ENCODE peak calls at places on chromosomes 3 and 15, in eight cellular contexts. O is colonic mucosa, M is lower lobe of right lung, S is WTC11, J is NCI-H460, T is AG09309, R is AG08395, G is tibial nerve. P is an unnamed sample.

GRCh38 chr3:123785602-123786001 is 98.5 kb downstream of the MYLK start:
- DNase-seq in O (no peak), M (no peak), S (no peak), J (no peak), T (no peak), R (no peak), G (no peak), P (no peak)

GRCh38 chr15:77118787-77119410 is 48.0 kb upstream of the TSPAN3 start:
- DNase-seq in O (peak), M (no peak), S (no peak), J (peak), T (peak), R (peak), G (no peak), P (peak)

GRCh38 chr3:11600501-11601282 is 43.0 kb downstream of the VGLL4 start:
- DNase-seq in O (no peak), M (no peak), S (peak), J (peak), T (peak), R (peak), G (peak), P (peak)

GRCh38 chr3:125602752-125603649 is 7.7 kb upstream of the OSBPL11 start:
- DNase-seq in O (no peak), M (no peak), S (no peak), J (peak), T (peak), R (peak), G (no peak), P (peak)

GRCh38 chr3:101862453-101863165 is 13.3 kb downstream of the NFKBIZ start:
- DNase-seq in O (no peak), M (no peak), S (no peak), J (no peak), T (no peak), R (no peak), G (no peak), P (no peak)

GRCh38 chr15:28001641-28002040 is 97.5 kb downstream of the OCA2 start:
- DNase-seq in O (peak), M (no peak), S (no peak), J (no peak), T (no peak), R (no peak), G (no peak), P (no peak)

GRCh38 chr3:61807865-61808276 is 246.5 kb downstream of the PTPRG start:
- DNase-seq in O (no peak), M (no peak), S (no peak), J (no peak), T (no peak), R (peak), G (no peak), P (no peak)

GRCh38 chr3:126781889-126782491 is 78.0 kb downstream of the CHCHD6 start:
- DNase-seq in O (no peak), M (no peak), S (no peak), J (no peak), T (peak), R (peak), G (no peak), P (no peak)

GRCh38 chr3:182182531-182182968 is 470.8 kb downstream of the SOX2 start:
- DNase-seq in O (no peak), M (no peak), S (no peak), J (no peak), T (no peak), R (no peak), G (no peak), P (no peak)

GRCh38 chr3:13522236-13522635 is 26.7 kb upstream of the FBLN2 start:
- DNase-seq in O (no peak), M (no peak), S (no peak), J (no peak), T (no peak), R (no peak), G (no peak), P (no peak)

GRCh38 chr3:66401157-66401550 is 99.7 kb downstream of the LRIG1 start:
- DNase-seq in O (no peak), M (no peak), S (no peak), J (no peak), T (no peak), R (no peak), G (no peak), P (no peak)

GRCh38 chr15:67101981-67102929 is 36.9 kb downstream of the SMAD3 start:
- DNase-seq in O (no peak), M (no peak), S (no peak), J (no peak), T (no peak), R (peak), G (no peak), P (no peak)

GRCh38 chr15:82999905-83000671 is 11.4 kb downstream of the C15orf40 start:
- DNase-seq in O (no peak), M (no peak), S (peak), J (peak), T (no peak), R (peak), G (no peak), P (peak)

GRCh38 chr15:81386947-81387346 is 12.9 kb upstream of the TMC3 start:
- DNase-seq in O (no peak), M (no peak), S (no peak), J (no peak), T (no peak), R (no peak), G (no peak), P (no peak)

GRCh38 chr15:41969851-41970431 is 2.4 kb downstream of the EHD4 start:
- DNase-seq in O (no peak), M (no peak), S (no peak), J (no peak), T (no peak), R (no peak), G (no peak), P (peak)